ENCODE peak calls at places on chromosomes 5 and 9, in ten cellular contexts. D is NCI-H2029 treated with DMSO at 0.1 percent for 48 hours, X is T follicular helper cell, U is NCI-H748 treated with DMSO at 0.1 percent for 48 hours, A is ACHN, T is stomach, O is SHP77, Z is activated T-cell treated with anti-CD3 and anti-CD28 coated beads for 1 hour, K is H7, Y is astrocyte. G is an unnamed sample.

GRCh38 chr5:149452665-149453617 is 73.8 kb upstream of the IL17B start:
- DNase-seq in D (no peak), A (no peak), K (peak), U (no peak), O (no peak), Z (no peak), X (no peak), Y (peak), T (no peak), G (no peak)

GRCh38 chr9:37529111-37529510 is 43.4 kb downstream of the POLR1E start:
- DNase-seq in U (peak), D (peak), A (no peak), T (peak), X (peak), O (no peak), Z (peak), K (no peak), Y (peak), G (no peak)

GRCh38 chr9:32841314-32841713 is 58.0 kb downstream of the TMEM215 start:
- DNase-seq in Y (no peak), U (no peak), T (no peak), O (no peak), K (peak), A (no peak), X (no peak), D (no peak), Z (no peak), G (no peak)

GRCh38 chr9:136693490-136694162 is 6.4 kb upstream of the AGPAT2 start:
- DNase-seq in T (peak), Z (no peak), K (no peak), D (no peak), Y (peak), A (peak), O (peak), U (no peak), X (no peak), G (no peak)

GRCh38 chr5:168159425-168159824 is 132.0 kb upstream of the WWC1 start:
- DNase-seq in A (no peak), K (peak), D (peak), T (peak), O (no peak), X (no peak), Y (no peak), U (peak), Z (no peak), G (no peak)

GRCh38 chr9:89122944-89123343 is 55.7 kb downstream of the SHC3 start:
- DNase-seq in T (no peak), K (no peak), Z (no peak), A (no peak), U (no peak), D (no peak), O (no peak), X (no peak), Y (no peak), G (no peak)

GRCh38 chr5:76582252-76583162 is 40.7 kb downstream of the F2RL2 start:
- DNase-seq in X (no peak), A (no peak), U (no peak), D (no peak), K (no peak), Y (peak), T (no peak), O (no peak), Z (no peak), G (no peak)

GRCh38 chr9:124024107-124024506 is 12.5 kb downstream of the LHX2 start:
- DNase-seq in A (no peak), O (no peak), Z (no peak), U (no peak), X (no peak), D (no peak), K (no peak), Y (no peak), T (no peak), G (no peak)